ENCODE peak calls at places on chromosome 9, in nine cellular contexts. R, D, I, C, W, Y, P, M and B are unnamed samples.

GRCh38 chr9:129125478-129125877 is 14.3 kb downstream of the PTPA start:
- DNase-seq in R (peak; percentile 50), D (no peak), I (no peak), C (no peak), W (no peak), Y (no peak), P (peak; percentile 46), M (no peak), B (no peak)

GRCh38 chr9:116907989-116908388 is 220.9 kb downstream of the TRIM32 start:
- DNase-seq in R (no peak), D (no peak), I (no peak), C (no peak), W (no peak), Y (no peak), P (no peak), M (no peak), B (no peak)

GRCh38 chr9:35254237-35254636 is 92.4 kb downstream of the UNC13B start:
- DNase-seq in R (peak; percentile 20), D (peak; percentile 8), I (no peak), C (no peak), W (no peak), Y (no peak), P (peak; percentile 3), M (no peak), B (no peak)

GRCh38 chr9:85344901-85345300 is 396.9 kb downstream of the AGTPBP1 start:
- DNase-seq in R (no peak), D (no peak), I (no peak), C (no peak), W (no peak), Y (no peak), P (no peak), M (no peak), B (no peak)

GRCh38 chr9:12880406-12881016 is 105.7 kb downstream of the LURAP1L start:
- DNase-seq in R (no peak), D (no peak), I (no peak), C (no peak), W (no peak), Y (no peak), P (no peak), M (peak; percentile 7), B (no peak)

GRCh38 chr9:102069969-102070368 is 331.5 kb upstream of the GRIN3A start:
- DNase-seq in R (no peak), D (no peak), I (no peak), C (no peak), W (no peak), Y (no peak), P (no peak), M (no peak), B (no peak)

GRCh38 chr9:90198956-90199355 is 443.7 kb downstream of the DIRAS2 start:
- DNase-seq in R (no peak), D (no peak), I (no peak), C (no peak), W (no peak), Y (no peak), P (no peak), M (peak; percentile 11), B (no peak)

GRCh38 chr9:15147471-15147870 is 159.5 kb downstream of the TTC39B start:
- DNase-seq in R (no peak), D (no peak), I (no peak), C (no peak), W (no peak), Y (no peak), P (no peak), M (no peak), B (no peak)

GRCh38 chr9:87682085-87682484 is 43.8 kb upstream of the CTSL start:
- DNase-seq in R (no peak), D (no peak), I (no peak), C (no peak), W (no peak), Y (no peak), P (no peak), M (no peak), B (no peak)

GRCh38 chr9:83706703-83707517 is 848 bp downstream of the UBQLN1 start:
- DNase-seq in R (peak; percentile 28), D (peak; percentile 84), I (peak; percentile 30), C (no peak), W (no peak), Y (peak; percentile 33), P (no peak), M (peak; percentile 72), B (no peak)

GRCh38 chr9:36207546-36208012 is 16.9 kb downstream of the CLTA start:
- DNase-seq in R (no peak), D (no peak), I (peak; percentile 53), C (no peak), W (no peak), Y (no peak), P (no peak), M (no peak), B (no peak)

GRCh38 chr9:72150653-72151052 is 1.4 kb downstream of the GDA start:
- DNase-seq in R (no peak), D (no peak), I (no peak), C (no peak), W (no peak), Y (no peak), P (no peak), M (no peak), B (no peak)

GRCh38 chr9:129177443-129177790 is 644 bp downstream of the IER5L start:
- DNase-seq in R (no peak), D (peak; percentile 40), I (no peak), C (no peak), W (no peak), Y (peak; percentile 55), P (no peak), M (peak; percentile 77), B (no peak)

GRCh38 chr9:121667214-121667613 is 15.8 kb downstream of the DAB2IP start:
- DNase-seq in R (no peak), D (no peak), I (no peak), C (no peak), W (no peak), Y (no peak), P (no peak), M (no peak), B (no peak)

GRCh38 chr9:89410709-89411111 is 87.2 kb downstream of the SEMA4D start:
- DNase-seq in R (no peak), D (peak; percentile 54), I (no peak), C (no peak), W (peak; percentile 75), Y (no peak), P (no peak), M (no peak), B (no peak)

GRCh38 chr9:110521211-110521610 is 58.3 kb downstream of the SVEP1 start:
- DNase-seq in R (no peak), D (no peak), I (no peak), C (no peak), W (no peak), Y (no peak), P (no peak), M (no peak), B (no peak)

GRCh38 chr9:97487880-97488279 is 13.6 kb upstream of the TMOD1 start:
- DNase-seq in R (no peak), D (no peak), I (no peak), C (peak; percentile 37), W (no peak), Y (no peak), P (no peak), M (no peak), B (no peak)

GRCh38 chr9:97484134-97484533 is 17.3 kb upstream of the TMOD1 start:
- DNase-seq in R (no peak), D (no peak), I (no peak), C (no peak), W (no peak), Y (no peak), P (no peak), M (no peak), B (no peak)

GRCh38 chr9:97491216-97491999 is 10.1 kb upstream of the TMOD1 start:
- DNase-seq in R (no peak), D (no peak), I (no peak), C (no peak), W (no peak), Y (no peak), P (no peak), M (no peak), B (no peak)

GRCh38 chr9:97487107-97487506 is 14.4 kb upstream of the TMOD1 start:
- DNase-seq in R (peak; percentile 37), D (peak; percentile 15), I (peak; percentile 37), C (no peak), W (no peak), Y (no peak), P (no peak), M (no peak), B (no peak)
- TF ChIP-seq CTCF in R (peak; percentile 7), D (peak; percentile 25), I (peak; percentile 25), C (peak; percentile 4), W (no peak), Y (peak; percentile 42), P (peak; percentile 62), M (peak; percentile 28), B (peak; percentile 30)

DNA sequence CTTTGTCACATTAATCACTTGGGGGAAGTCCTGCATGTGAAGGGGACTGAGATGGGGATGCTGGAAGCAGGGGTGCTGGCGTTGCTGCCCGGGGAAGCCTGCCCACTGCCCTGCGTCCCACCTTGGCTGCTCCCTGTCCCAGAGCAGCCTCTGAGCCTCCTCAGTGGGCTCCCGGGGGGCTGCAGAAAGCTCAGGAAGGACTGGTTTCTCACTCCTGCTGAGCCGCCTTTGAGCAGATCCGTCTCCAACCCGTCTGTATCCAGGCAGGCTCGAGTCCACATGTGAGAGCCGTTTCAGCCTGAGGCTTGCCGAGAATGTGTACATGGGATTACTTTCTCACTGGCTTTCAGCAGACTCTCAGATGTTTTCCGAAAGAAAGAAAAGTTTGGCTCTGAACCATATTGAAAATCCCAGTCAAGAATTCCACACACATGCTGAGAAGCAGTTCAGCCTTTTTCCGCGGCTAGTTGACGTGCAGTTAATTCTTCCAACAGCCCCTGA is 95.3 kb upstream of the COL5A1 start:
- DNase-seq in R (no peak), D (no peak), I (no peak), C (no peak), W (no peak), Y (no peak), P (no peak), M (no peak), B (no peak)
- H3K4me3 ChIP-seq in R (no peak overlapping the region), D (no peak overlapping the region), I (no peak overlapping the region), C (no peak overlapping the region), W (no peak overlapping the region), Y (no peak overlapping the region), P (no peak overlapping the region), M (no peak overlapping the region), B (no peak overlapping the region)

GRCh38 chr9:105053209-105053652 is 125.3 kb upstream of the ABCA1 start:
- DNase-seq in R (peak; percentile 59), D (no peak), I (no peak), C (peak; percentile 90), W (peak; percentile 15), Y (no peak), P (no peak), M (no peak), B (no peak)
- TF ChIP-seq REST in R (no peak), D (no peak), I (no peak), C (no peak), W (no peak), Y (no peak), P (no peak), M (no peak), B (no peak)

DNA sequence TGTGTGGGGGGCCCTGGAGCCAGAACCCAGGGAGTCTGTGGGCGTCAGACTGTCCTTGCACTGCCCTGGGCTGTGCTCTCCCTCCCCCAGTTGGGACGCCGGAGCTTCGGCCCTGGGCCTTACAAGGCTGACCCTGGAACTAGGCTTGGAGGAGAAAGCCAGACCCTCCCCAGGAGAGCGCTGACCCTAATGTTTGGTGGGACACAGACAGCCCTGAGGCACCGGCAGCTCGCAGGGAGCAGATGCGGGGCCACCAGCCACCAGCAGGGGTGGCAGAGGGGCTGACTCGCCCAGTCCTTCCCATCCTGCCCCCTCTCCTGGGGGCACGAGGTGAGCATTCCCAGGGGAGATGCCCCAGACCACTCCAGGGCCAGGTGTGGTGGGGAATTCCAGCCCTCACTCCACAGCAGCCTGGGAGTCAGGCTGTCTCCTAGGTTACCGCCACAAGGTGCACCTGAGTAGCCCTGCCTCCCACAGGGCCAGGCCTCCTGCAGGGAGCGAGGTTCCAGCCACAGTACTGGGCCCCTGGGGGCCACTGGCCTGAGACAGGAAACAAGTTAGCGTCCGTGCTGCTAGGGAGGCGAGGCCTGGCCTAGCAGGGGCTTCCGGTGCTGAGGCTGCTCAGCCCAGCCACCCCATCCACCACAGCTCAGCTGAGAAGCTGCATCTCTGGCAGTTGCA is 134.6 kb downstream of the OLFM1 start:
- DNase-seq in R (no peak), D (peak; percentile 60), I (no peak), C (no peak), W (no peak), Y (no peak), P (no peak), M (peak; percentile 68), B (no peak)
- TF ChIP-seq CTCF in R (no peak), D (peak; percentile 33), I (no peak), C (no peak), W (no peak), Y (no peak), P (peak; percentile 34), M (no peak), B (no peak)